ENCODE peak calls at places on chromosomes 4 and X, in five cellular contexts. One of them, this sample, is unnamed.

GRCh38 chr4:139243448-139244365 is 36.3 kb downstream of the MGARP start:
- DNase-seq in AG08395: peak
- DNase-seq in endodermal cell: no peak
- DNase-seq in stimulated activated CD8-positive, alpha-beta memory T cell treated with anti-CD3 and anti-CD28 coated beads, Interleukin-15, amount 100 ng/mL, for 1 hour: no peak
- DNase-seq in SK-N-SH: no peak
- DNase-seq in this sample: peak

GRCh38 chrX:134999469-134999868 is 8.7 kb downstream of the SMIM10 start:
- DNase-seq in AG08395: peak
- DNase-seq in endodermal cell: no peak
- DNase-seq in stimulated activated CD8-positive, alpha-beta memory T cell treated with anti-CD3 and anti-CD28 coated beads, Interleukin-15, amount 100 ng/mL, for 1 hour: no peak
- DNase-seq in SK-N-SH: peak
- DNase-seq in this sample: peak

GRCh38 chr4:1517592-1518411 is 111.6 kb upstream of the NKX1-1 start:
- DNase-seq in AG08395: no peak
- DNase-seq in endodermal cell: no peak
- DNase-seq in stimulated activated CD8-positive, alpha-beta memory T cell treated with anti-CD3 and anti-CD28 coated beads, Interleukin-15, amount 100 ng/mL, for 1 hour: no peak
- DNase-seq in SK-N-SH: no peak
- DNase-seq in this sample: no peak

GRCh38 chr4:80255374-80256095 is 10.9 kb upstream of the FGF5 start:
- DNase-seq in AG08395: peak
- DNase-seq in endodermal cell: no peak
- DNase-seq in stimulated activated CD8-positive, alpha-beta memory T cell treated with anti-CD3 and anti-CD28 coated beads, Interleukin-15, amount 100 ng/mL, for 1 hour: no peak
- DNase-seq in SK-N-SH: no peak
- DNase-seq in this sample: peak

GRCh38 chr4:8009710-8010534 is 70.3 kb upstream of the AFAP1 start:
- DNase-seq in AG08395: no peak
- DNase-seq in endodermal cell: no peak
- DNase-seq in stimulated activated CD8-positive, alpha-beta memory T cell treated with anti-CD3 and anti-CD28 coated beads, Interleukin-15, amount 100 ng/mL, for 1 hour: no peak
- DNase-seq in SK-N-SH: peak
- DNase-seq in this sample: no peak

GRCh38 chrX:63735882-63736281 is 49.1 kb downstream of the ARHGEF9 start:
- DNase-seq in AG08395: peak
- DNase-seq in endodermal cell: no peak
- DNase-seq in stimulated activated CD8-positive, alpha-beta memory T cell treated with anti-CD3 and anti-CD28 coated beads, Interleukin-15, amount 100 ng/mL, for 1 hour: no peak
- DNase-seq in SK-N-SH: no peak
- DNase-seq in this sample: peak

GRCh38 chr4:116664198-116664597 is 421.2 kb downstream of the TRAM1L1 start:
- DNase-seq in AG08395: no peak
- DNase-seq in endodermal cell: peak
- DNase-seq in stimulated activated CD8-positive, alpha-beta memory T cell treated with anti-CD3 and anti-CD28 coated beads, Interleukin-15, amount 100 ng/mL, for 1 hour: no peak
- DNase-seq in SK-N-SH: peak
- DNase-seq in this sample: no peak

GRCh38 chr4:99186029-99186428 is 33.0 kb downstream of the ADH6 start:
- DNase-seq in AG08395: no peak
- DNase-seq in endodermal cell: no peak
- DNase-seq in stimulated activated CD8-positive, alpha-beta memory T cell treated with anti-CD3 and anti-CD28 coated beads, Interleukin-15, amount 100 ng/mL, for 1 hour: no peak
- DNase-seq in SK-N-SH: no peak
- DNase-seq in this sample: no peak

GRCh38 chr4:152719291-152719690 is 39.5 kb upstream of the TMEM154 start:
- DNase-seq in AG08395: no peak
- DNase-seq in endodermal cell: peak
- DNase-seq in stimulated activated CD8-positive, alpha-beta memory T cell treated with anti-CD3 and anti-CD28 coated beads, Interleukin-15, amount 100 ng/mL, for 1 hour: no peak
- DNase-seq in SK-N-SH: no peak
- DNase-seq in this sample: no peak

GRCh38 chr4:5204781-5205180 is 153.5 kb downstream of the STK32B start:
- DNase-seq in AG08395: peak
- DNase-seq in endodermal cell: no peak
- DNase-seq in stimulated activated CD8-positive, alpha-beta memory T cell treated with anti-CD3 and anti-CD28 coated beads, Interleukin-15, amount 100 ng/mL, for 1 hour: no peak
- DNase-seq in SK-N-SH: no peak
- DNase-seq in this sample: peak

GRCh38 chr4:77040265-77040664 is 35.5 kb downstream of the CCNI start:
- DNase-seq in AG08395: peak
- DNase-seq in endodermal cell: no peak
- DNase-seq in stimulated activated CD8-positive, alpha-beta memory T cell treated with anti-CD3 and anti-CD28 coated beads, Interleukin-15, amount 100 ng/mL, for 1 hour: no peak
- DNase-seq in SK-N-SH: no peak
- DNase-seq in this sample: peak

GRCh38 chr4:19739101-19739651 is 512.5 kb upstream of the SLIT2 start:
- DNase-seq in AG08395: peak
- DNase-seq in endodermal cell: no peak
- DNase-seq in stimulated activated CD8-positive, alpha-beta memory T cell treated with anti-CD3 and anti-CD28 coated beads, Interleukin-15, amount 100 ng/mL, for 1 hour: no peak
- DNase-seq in SK-N-SH: no peak
- DNase-seq in this sample: peak

GRCh38 chrX:40746536-40746935 is 11.2 kb upstream of the MED14 start:
- DNase-seq in AG08395: no peak
- DNase-seq in endodermal cell: no peak
- DNase-seq in stimulated activated CD8-positive, alpha-beta memory T cell treated with anti-CD3 and anti-CD28 coated beads, Interleukin-15, amount 100 ng/mL, for 1 hour: no peak
- DNase-seq in SK-N-SH: no peak
- DNase-seq in this sample: no peak

GRCh38 chr4:20015825-20016224 is 235.9 kb upstream of the SLIT2 start:
- DNase-seq in AG08395: no peak
- DNase-seq in endodermal cell: no peak
- DNase-seq in stimulated activated CD8-positive, alpha-beta memory T cell treated with anti-CD3 and anti-CD28 coated beads, Interleukin-15, amount 100 ng/mL, for 1 hour: no peak
- DNase-seq in SK-N-SH: no peak
- DNase-seq in this sample: no peak

GRCh38 chr4:20394471-20394870 is 142.8 kb downstream of the SLIT2 start:
- DNase-seq in AG08395: no peak
- DNase-seq in endodermal cell: no peak
- DNase-seq in stimulated activated CD8-positive, alpha-beta memory T cell treated with anti-CD3 and anti-CD28 coated beads, Interleukin-15, amount 100 ng/mL, for 1 hour: no peak
- DNase-seq in SK-N-SH: no peak
- DNase-seq in this sample: no peak

GRCh38 chrX:154458954-154459829 is 1.1 kb downstream of the PLXNA3 start:
- DNase-seq in AG08395: no peak
- DNase-seq in endodermal cell: peak
- DNase-seq in stimulated activated CD8-positive, alpha-beta memory T cell treated with anti-CD3 and anti-CD28 coated beads, Interleukin-15, amount 100 ng/mL, for 1 hour: no peak
- DNase-seq in SK-N-SH: peak
- DNase-seq in this sample: no peak

GRCh38 chr4:90799895-90800294 is 672.7 kb downstream of the CCSER1 start:
- DNase-seq in AG08395: no peak
- DNase-seq in endodermal cell: no peak
- DNase-seq in stimulated activated CD8-positive, alpha-beta memory T cell treated with anti-CD3 and anti-CD28 coated beads, Interleukin-15, amount 100 ng/mL, for 1 hour: no peak
- DNase-seq in SK-N-SH: no peak
- DNase-seq in this sample: no peak

GRCh38 chr4:142434519-142435224 is 411.4 kb downstream of the INPP4B start:
- DNase-seq in AG08395: no peak
- DNase-seq in endodermal cell: peak
- DNase-seq in stimulated activated CD8-positive, alpha-beta memory T cell treated with anti-CD3 and anti-CD28 coated beads, Interleukin-15, amount 100 ng/mL, for 1 hour: no peak
- DNase-seq in SK-N-SH: no peak
- DNase-seq in this sample: no peak

GRCh38 chrX:56728752-56729151 is 291 bp upstream of the NBDY start:
- DNase-seq in AG08395: no peak
- DNase-seq in endodermal cell: no peak
- DNase-seq in stimulated activated CD8-positive, alpha-beta memory T cell treated with anti-CD3 and anti-CD28 coated beads, Interleukin-15, amount 100 ng/mL, for 1 hour: no peak
- DNase-seq in SK-N-SH: no peak
- DNase-seq in this sample: peak

GRCh38 chr4:6472008-6472386 is 417 bp downstream of the PPP2R2C start:
- DNase-seq in AG08395: no peak
- DNase-seq in endodermal cell: peak
- DNase-seq in stimulated activated CD8-positive, alpha-beta memory T cell treated with anti-CD3 and anti-CD28 coated beads, Interleukin-15, amount 100 ng/mL, for 1 hour: no peak
- DNase-seq in SK-N-SH: no peak
- DNase-seq in this sample: no peak

GRCh38 chr4:74794341-74794801 is at the start of gene BTC:
- DNase-seq in AG08395: peak
- DNase-seq in endodermal cell: peak
- DNase-seq in stimulated activated CD8-positive, alpha-beta memory T cell treated with anti-CD3 and anti-CD28 coated beads, Interleukin-15, amount 100 ng/mL, for 1 hour: no peak
- DNase-seq in SK-N-SH: peak
- DNase-seq in this sample: peak

GRCh38 chrX:47556045-47556623 is 4.9 kb upstream of the ARAF start:
- DNase-seq in AG08395: peak
- DNase-seq in endodermal cell: peak
- DNase-seq in stimulated activated CD8-positive, alpha-beta memory T cell treated with anti-CD3 and anti-CD28 coated beads, Interleukin-15, amount 100 ng/mL, for 1 hour: peak
- DNase-seq in SK-N-SH: peak
- DNase-seq in this sample: peak

This sample was measured in fibroblast of mammary gland.